ENCODE peak calls at places on chromosomes 16 and 17, in five cellular contexts. One of them, this sample, is unnamed.

GRCh38 chr17:17214646-17215436 is 8.7 kb upstream of the PLD6 start:
- DNase-seq in activated gamma-delta T cell treated with anti-CD3 and anti-CD28 coated beads, Interleukin-2, amount 50 U/mL, for 16 hours: no peak
- DNase-seq in neural crest cell: no peak
- DNase-seq in left lung: no peak
- DNase-seq in AG09319: no peak
- DNase-seq in this sample: no peak

GRCh38 chr17:34234616-34235015 is 20.5 kb upstream of the CCL2 start:
- DNase-seq in activated gamma-delta T cell treated with anti-CD3 and anti-CD28 coated beads, Interleukin-2, amount 50 U/mL, for 16 hours: no peak
- DNase-seq in neural crest cell: no peak
- DNase-seq in left lung: no peak
- DNase-seq in AG09319: no peak
- DNase-seq in this sample: no peak

GRCh38 chr16:25014500-25015147 is 545 bp downstream of the ARHGAP17 start:
- DNase-seq in activated gamma-delta T cell treated with anti-CD3 and anti-CD28 coated beads, Interleukin-2, amount 50 U/mL, for 16 hours: no peak
- DNase-seq in neural crest cell: peak
- DNase-seq in left lung: peak
- DNase-seq in AG09319: no peak
- DNase-seq in this sample: peak

GRCh38 chr17:78538033-78538776 is 39.0 kb downstream of the DNAH17 start:
- DNase-seq in activated gamma-delta T cell treated with anti-CD3 and anti-CD28 coated beads, Interleukin-2, amount 50 U/mL, for 16 hours: no peak
- DNase-seq in neural crest cell: no peak
- DNase-seq in left lung: no peak
- DNase-seq in AG09319: no peak
- DNase-seq in this sample: no peak

GRCh38 chr16:72836985-72837384 is 210.9 kb downstream of the ZFHX3 start:
- DNase-seq in activated gamma-delta T cell treated with anti-CD3 and anti-CD28 coated beads, Interleukin-2, amount 50 U/mL, for 16 hours: no peak
- DNase-seq in neural crest cell: no peak
- DNase-seq in left lung: no peak
- DNase-seq in AG09319: no peak
- DNase-seq in this sample: no peak

GRCh38 chr17:30207655-30208054 is 27.8 kb downstream of the SLC6A4 start:
- DNase-seq in activated gamma-delta T cell treated with anti-CD3 and anti-CD28 coated beads, Interleukin-2, amount 50 U/mL, for 16 hours: no peak
- DNase-seq in neural crest cell: no peak
- DNase-seq in left lung: no peak
- DNase-seq in AG09319: no peak
- DNase-seq in this sample: no peak

GRCh38 chr17:77887464-77888241 is 70.8 kb upstream of the TNRC6C start:
- DNase-seq in activated gamma-delta T cell treated with anti-CD3 and anti-CD28 coated beads, Interleukin-2, amount 50 U/mL, for 16 hours: peak
- DNase-seq in neural crest cell: no peak
- DNase-seq in left lung: peak
- DNase-seq in AG09319: peak
- DNase-seq in this sample: peak

GRCh38 chr16:69322343-69322742 is 8.0 kb downstream of the PDF start:
- DNase-seq in activated gamma-delta T cell treated with anti-CD3 and anti-CD28 coated beads, Interleukin-2, amount 50 U/mL, for 16 hours: no peak
- DNase-seq in neural crest cell: no peak
- DNase-seq in left lung: no peak
- DNase-seq in AG09319: no peak
- DNase-seq in this sample: no peak

GRCh38 chr17:67138392-67138791 is 94.0 kb downstream of the CACNG1 start:
- DNase-seq in activated gamma-delta T cell treated with anti-CD3 and anti-CD28 coated beads, Interleukin-2, amount 50 U/mL, for 16 hours: no peak
- DNase-seq in neural crest cell: no peak
- DNase-seq in left lung: no peak
- DNase-seq in AG09319: no peak
- DNase-seq in this sample: no peak

GRCh38 chr17:18187816-18188761 is 4.5 kb downstream of the ALKBH5 start:
- DNase-seq in activated gamma-delta T cell treated with anti-CD3 and anti-CD28 coated beads, Interleukin-2, amount 50 U/mL, for 16 hours: no peak
- DNase-seq in neural crest cell: no peak
- DNase-seq in left lung: no peak
- DNase-seq in AG09319: no peak
- DNase-seq in this sample: no peak

GRCh38 chr16:19883296-19883951 is 1.2 kb downstream of the GPRC5B start:
- DNase-seq in activated gamma-delta T cell treated with anti-CD3 and anti-CD28 coated beads, Interleukin-2, amount 50 U/mL, for 16 hours: no peak
- DNase-seq in neural crest cell: peak
- DNase-seq in left lung: no peak
- DNase-seq in AG09319: no peak
- DNase-seq in this sample: peak

GRCh38 chr16:81940781-81941560 is 70.3 kb downstream of the SDR42E1 start:
- DNase-seq in activated gamma-delta T cell treated with anti-CD3 and anti-CD28 coated beads, Interleukin-2, amount 50 U/mL, for 16 hours: no peak
- DNase-seq in neural crest cell: no peak
- DNase-seq in left lung: no peak
- DNase-seq in AG09319: peak
- DNase-seq in this sample: peak

GRCh38 chr17:31130286-31131224 is 35.8 kb downstream of the NF1 start:
- DNase-seq in activated gamma-delta T cell treated with anti-CD3 and anti-CD28 coated beads, Interleukin-2, amount 50 U/mL, for 16 hours: no peak
- DNase-seq in neural crest cell: no peak
- DNase-seq in left lung: no peak
- DNase-seq in AG09319: no peak
- DNase-seq in this sample: peak

GRCh38 chr17:19553036-19553435 is 19.4 kb downstream of the SLC47A1 start:
- DNase-seq in activated gamma-delta T cell treated with anti-CD3 and anti-CD28 coated beads, Interleukin-2, amount 50 U/mL, for 16 hours: no peak
- DNase-seq in neural crest cell: no peak
- DNase-seq in left lung: no peak
- DNase-seq in AG09319: no peak
- DNase-seq in this sample: no peak

GRCh38 chr17:80826955-80827645 is 164.5 kb upstream of the CHMP6 start:
- DNase-seq in activated gamma-delta T cell treated with anti-CD3 and anti-CD28 coated beads, Interleukin-2, amount 50 U/mL, for 16 hours: peak
- DNase-seq in neural crest cell: no peak
- DNase-seq in left lung: peak
- DNase-seq in AG09319: peak
- DNase-seq in this sample: no peak

GRCh38 chr16:81005644-81006471 is 827 bp downstream of the CMC2 start:
- DNase-seq in activated gamma-delta T cell treated with anti-CD3 and anti-CD28 coated beads, Interleukin-2, amount 50 U/mL, for 16 hours: no peak
- DNase-seq in neural crest cell: no peak
- DNase-seq in left lung: no peak
- DNase-seq in AG09319: no peak
- DNase-seq in this sample: peak

GRCh38 chr17:7882068-7882467 is 6.5 kb upstream of the CHD3 start:
- DNase-seq in activated gamma-delta T cell treated with anti-CD3 and anti-CD28 coated beads, Interleukin-2, amount 50 U/mL, for 16 hours: no peak
- DNase-seq in neural crest cell: no peak
- DNase-seq in left lung: no peak
- DNase-seq in AG09319: no peak
- DNase-seq in this sample: peak

GRCh38 chr16:64421515-64421914 is 700.3 kb downstream of the CDH11 start:
- DNase-seq in activated gamma-delta T cell treated with anti-CD3 and anti-CD28 coated beads, Interleukin-2, amount 50 U/mL, for 16 hours: no peak
- DNase-seq in neural crest cell: no peak
- DNase-seq in left lung: no peak
- DNase-seq in AG09319: no peak
- DNase-seq in this sample: no peak

GRCh38 chr16:11372924-11373306 is 27.7 kb downstream of the RMI2 start:
- DNase-seq in activated gamma-delta T cell treated with anti-CD3 and anti-CD28 coated beads, Interleukin-2, amount 50 U/mL, for 16 hours: no peak
- DNase-seq in neural crest cell: no peak
- DNase-seq in left lung: peak
- DNase-seq in AG09319: no peak
- DNase-seq in this sample: no peak

GRCh38 chr17:57490890-57491289 is 234.6 kb downstream of the MSI2 start:
- DNase-seq in activated gamma-delta T cell treated with anti-CD3 and anti-CD28 coated beads, Interleukin-2, amount 50 U/mL, for 16 hours: no peak
- DNase-seq in neural crest cell: no peak
- DNase-seq in left lung: no peak
- DNase-seq in AG09319: no peak
- DNase-seq in this sample: peak

This sample was measured in DMS79 treated with DMSO at 0.1 percent for 48 hours.